ENCODE peak calls at places on chromosomes 5 and 9, in nine cellular contexts. Q, P, E, U, A, L, D, V and K are unnamed samples.

GRCh38 chr9:138083873-138084272 is 206.3 kb downstream of the CACNA1B start:
- DNase-seq in Q (no peak), P (no peak), E (no peak), U (no peak), A (no peak), L (no peak), D (no peak), V (no peak), K (no peak)

GRCh38 chr5:78547731-78548189 is 100.8 kb downstream of the LHFPL2 start:
- DNase-seq in Q (peak), P (no peak), E (no peak), U (no peak), A (no peak), L (no peak), D (peak), V (no peak), K (peak)

GRCh38 chr5:148443998-148444397 is 60.2 kb downstream of the FBXO38 start:
- DNase-seq in Q (peak), P (peak), E (peak), U (peak), A (peak), L (peak), D (peak), V (peak), K (peak)

GRCh38 chr9:108467653-108468324 is 388.0 kb downstream of the ACTL7B start:
- DNase-seq in Q (peak), P (no peak), E (no peak), U (no peak), A (no peak), L (no peak), D (peak), V (no peak), K (peak)

GRCh38 chr5:157253547-157253946 is 12.4 kb upstream of the CYFIP2 start:
- DNase-seq in Q (peak), P (peak), E (peak), U (peak), A (peak), L (peak), D (peak), V (peak), K (peak)

GRCh38 chr5:42235837-42236236 is 187.4 kb upstream of the GHR start:
- DNase-seq in Q (no peak), P (no peak), E (no peak), U (no peak), A (no peak), L (no peak), D (peak), V (no peak), K (no peak)

GRCh38 chr9:70411141-70411929 is 3.1 kb downstream of the KLF9 start:
- DNase-seq in Q (peak), P (peak), E (no peak), U (no peak), A (no peak), L (peak), D (peak), V (no peak), K (peak)

GRCh38 chr5:141701341-141702119 is 19.5 kb upstream of the ARAP3 start:
- DNase-seq in Q (no peak), P (no peak), E (no peak), U (no peak), A (no peak), L (no peak), D (no peak), V (no peak), K (no peak)

GRCh38 chr9:109115931-109116541 is 3.7 kb downstream of the TMEM245 start:
- DNase-seq in Q (peak), P (peak), E (no peak), U (no peak), A (no peak), L (no peak), D (no peak), V (no peak), K (no peak)

GRCh38 chr9:36470891-36471290 is 70.8 kb upstream of the RNF38 start:
- DNase-seq in Q (peak), P (no peak), E (peak), U (no peak), A (no peak), L (no peak), D (peak), V (no peak), K (peak)

GRCh38 chr9:129416831-129417604 is 203.9 kb downstream of the C9orf50 start:
- DNase-seq in Q (peak), P (no peak), E (peak), U (no peak), A (no peak), L (no peak), D (no peak), V (no peak), K (no peak)

GRCh38 chr5:131164161-131164930 is 710 bp downstream of the HINT1 start:
- DNase-seq in Q (peak), P (peak), E (peak), U (peak), A (no peak), L (peak), D (peak), V (peak), K (peak)

GRCh38 chr9:124778575-124779367 is 1.8 kb downstream of the OLFML2A start:
- DNase-seq in Q (no peak), P (no peak), E (no peak), U (no peak), A (no peak), L (no peak), D (no peak), V (peak), K (no peak)

GRCh38 chr9:121440265-121440664 is 59.4 kb downstream of the GGTA1 start:
- DNase-seq in Q (no peak), P (no peak), E (no peak), U (no peak), A (peak), L (peak), D (peak), V (no peak), K (peak)

GRCh38 chr9:137614631-137615386 is 4.0 kb upstream of the EHMT1 start:
- DNase-seq in Q (no peak), P (no peak), E (no peak), U (no peak), A (no peak), L (no peak), D (no peak), V (no peak), K (no peak)

GRCh38 chr9:107868166-107868565 is 378.6 kb upstream of the KLF4 start:
- DNase-seq in Q (no peak), P (no peak), E (peak), U (no peak), A (no peak), L (no peak), D (no peak), V (no peak), K (no peak)

GRCh38 chr9:75023846-75024245 is 4.2 kb downstream of the CARNMT1 start:
- DNase-seq in Q (no peak), P (no peak), E (no peak), U (no peak), A (no peak), L (peak), D (no peak), V (no peak), K (no peak)

GRCh38 chr5:179118756-179119414 is 58.7 kb downstream of the ZNF354C start:
- DNase-seq in Q (no peak), P (no peak), E (no peak), U (no peak), A (no peak), L (no peak), D (no peak), V (peak), K (no peak)

GRCh38 chr5:69414885-69415583 is at the start of gene MARVELD2:
- DNase-seq in Q (peak), P (peak), E (no peak), U (no peak), A (peak), L (peak), D (no peak), V (peak), K (no peak)

GRCh38 chr5:643811-644271 is 31.7 kb downstream of the CEP72 start:
- DNase-seq in Q (no peak), P (no peak), E (peak), U (no peak), A (no peak), L (no peak), D (no peak), V (no peak), K (no peak)

GRCh38 chr9:26856413-26857032 is 36.1 kb downstream of the CAAP1 start:
- DNase-seq in Q (peak), P (no peak), E (peak), U (peak), A (peak), L (peak), D (peak), V (peak), K (peak)

GRCh38 chr5:149794338-149795023 is 64.4 kb downstream of the PPARGC1B start:
- DNase-seq in Q (no peak), P (no peak), E (no peak), U (no peak), A (no peak), L (peak), D (no peak), V (no peak), K (no peak)

GRCh38 chr5:29701600-29701999 is 1491.9 kb upstream of the CDH6 start:
- DNase-seq in Q (no peak), P (no peak), E (no peak), U (no peak), A (no peak), L (no peak), D (no peak), V (no peak), K (no peak)

GRCh38 chr5:160616712-160617497 is 195.2 kb downstream of the PTTG1 start:
- DNase-seq in Q (no peak), P (no peak), E (no peak), U (no peak), A (no peak), L (no peak), D (no peak), V (no peak), K (no peak)

GRCh38 chr5:150017606-150018005 is 17.1 kb downstream of the HMGXB3 start:
- DNase-seq in Q (peak), P (no peak), E (no peak), U (no peak), A (no peak), L (no peak), D (peak), V (no peak), K (peak)

GRCh38 chr5:94968507-94969095 is 316.3 kb downstream of the MCTP1 start:
- DNase-seq in Q (peak), P (no peak), E (peak), U (peak), A (peak), L (peak), D (peak), V (peak), K (peak)

GRCh38 chr5:159907689-159908088 is 8.6 kb upstream of the ADRA1B start:
- DNase-seq in Q (no peak), P (no peak), E (no peak), U (no peak), A (no peak), L (no peak), D (peak), V (no peak), K (no peak)

GRCh38 chr9:108477538-108478006 is 378.2 kb downstream of the ACTL7B start:
- DNase-seq in Q (peak), P (no peak), E (no peak), U (no peak), A (no peak), L (no peak), D (peak), V (no peak), K (peak)

GRCh38 chr5:43389679-43390329 is 22.4 kb downstream of the CCL28 start:
- DNase-seq in Q (peak), P (peak), E (peak), U (peak), A (peak), L (peak), D (peak), V (peak), K (peak)

GRCh38 chr5:78251663-78252284 is 42.7 kb downstream of the AP3B1 start:
- DNase-seq in Q (no peak), P (no peak), E (no peak), U (no peak), A (no peak), L (no peak), D (no peak), V (peak), K (no peak)

GRCh38 chr5:105506692-105507277 is 1944.2 kb upstream of the NUDT12 start:
- DNase-seq in Q (no peak), P (no peak), E (peak), U (no peak), A (peak), L (peak), D (peak), V (peak), K (no peak)
- TF ChIP-seq CTCF in Q (peak), P (no peak), E (peak), U (peak), A (peak), L (peak), D (peak), V (peak), K (no peak)

DNA sequence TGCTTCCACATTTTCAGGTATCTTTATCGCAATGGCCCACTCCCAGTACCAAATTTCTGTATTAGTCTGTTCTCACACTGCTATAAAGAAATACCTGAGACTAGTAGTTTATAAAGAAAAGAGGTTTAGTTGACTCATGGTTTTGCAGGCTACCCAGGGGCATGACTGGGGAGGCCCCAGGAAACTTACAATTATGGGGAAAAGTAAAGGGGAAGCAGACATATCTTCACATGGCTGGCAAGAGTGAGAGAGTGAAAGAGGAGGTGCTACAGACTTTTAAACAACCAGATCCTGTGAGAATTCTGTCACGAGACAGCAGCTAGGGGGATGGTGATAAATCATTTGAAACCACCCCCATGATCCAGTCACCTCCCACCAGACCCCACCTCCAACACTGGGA is 238.2 kb upstream of the DMAC1 start:
- DNase-seq in Q (no peak), P (no peak), E (no peak), U (no peak), A (no peak), L (no peak), D (no peak), V (no peak), K (no peak)
- TF ChIP-seq CTCF in Q (no peak), P (no peak), E (no peak), U (no peak), A (no peak), L (no peak), D (no peak), V (no peak), K (no peak)

GRCh38 chr5:15431923-15432322 is 68.1 kb upstream of the FBXL7 start:
- DNase-seq in Q (no peak), P (no peak), E (no peak), U (no peak), A (no peak), L (no peak), D (no peak), V (no peak), K (no peak)

DNA sequence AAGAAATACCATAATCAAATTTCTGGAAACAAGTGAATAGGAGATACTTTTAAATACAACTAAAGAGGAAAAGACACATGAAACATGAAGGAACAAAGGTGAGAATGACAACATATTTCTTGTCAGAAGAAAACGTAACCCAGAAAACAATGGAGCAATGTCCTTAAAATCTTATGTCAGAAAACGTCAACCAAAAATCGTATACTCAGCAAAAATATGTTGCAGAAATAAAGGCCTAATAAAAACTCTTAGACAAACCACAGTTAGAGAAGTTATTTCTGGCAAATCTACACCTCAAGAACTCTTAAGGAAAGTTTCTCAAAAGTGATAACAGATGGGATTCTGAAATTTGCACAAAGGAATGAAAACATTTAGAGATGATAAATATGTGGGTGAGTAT is 66.3 kb upstream of the FBXL7 start:
- DNase-seq in Q (no peak), P (no peak), E (no peak), U (no peak), A (no peak), L (no peak), D (no peak), V (no peak), K (no peak)
- TF ChIP-seq CTCF in Q (no peak), P (no peak), E (no peak), U (no peak), A (no peak), L (no peak), D (no peak), V (no peak), K (no peak)

GRCh38 chr5:138065102-138065501 is 18.7 kb upstream of the WNT8A start:
- DNase-seq in Q (no peak), P (no peak), E (no peak), U (no peak), A (no peak), L (peak), D (no peak), V (peak), K (no peak)
- TF ChIP-seq CTCF in Q (peak), P (no peak), E (peak), U (peak), A (peak), L (peak), D (peak), V (peak), K (peak)

DNA sequence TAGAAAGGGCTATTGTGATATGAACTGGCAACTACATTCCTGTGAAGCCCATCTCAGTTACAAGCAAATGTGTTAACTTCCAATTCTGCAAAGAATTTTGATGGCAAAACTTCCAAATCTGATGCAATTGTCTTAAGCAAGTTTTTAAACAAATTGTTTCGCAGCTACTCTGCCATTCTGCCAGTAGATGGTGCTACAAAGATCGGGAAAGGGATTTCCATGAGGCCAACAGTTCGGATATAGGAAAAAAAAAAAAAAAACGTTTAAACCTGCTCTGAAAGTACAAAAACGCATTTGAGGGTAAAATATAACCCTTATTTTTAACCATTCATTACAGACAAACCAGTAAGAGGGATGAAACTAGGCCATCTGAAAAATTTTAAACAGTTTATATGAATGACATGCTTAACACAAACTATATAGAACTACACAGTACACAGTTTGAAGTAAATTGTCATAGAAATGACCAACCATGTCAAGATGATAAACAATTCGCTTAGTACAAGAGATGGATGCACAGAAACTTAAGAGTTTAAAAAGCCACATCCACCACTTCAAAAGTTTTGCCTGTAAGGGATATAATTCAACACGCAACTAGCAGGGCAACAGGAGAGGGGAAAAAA is 2.2 kb downstream of the HNRNPA0 start:
- DNase-seq in Q (peak), P (peak), E (peak), U (no peak), A (peak), L (peak), D (peak), V (no peak), K (peak)
- TF ChIP-seq CTCF in Q (peak), P (peak), E (peak), U (peak), A (peak), L (peak), D (peak), V (peak), K (peak)

DNA sequence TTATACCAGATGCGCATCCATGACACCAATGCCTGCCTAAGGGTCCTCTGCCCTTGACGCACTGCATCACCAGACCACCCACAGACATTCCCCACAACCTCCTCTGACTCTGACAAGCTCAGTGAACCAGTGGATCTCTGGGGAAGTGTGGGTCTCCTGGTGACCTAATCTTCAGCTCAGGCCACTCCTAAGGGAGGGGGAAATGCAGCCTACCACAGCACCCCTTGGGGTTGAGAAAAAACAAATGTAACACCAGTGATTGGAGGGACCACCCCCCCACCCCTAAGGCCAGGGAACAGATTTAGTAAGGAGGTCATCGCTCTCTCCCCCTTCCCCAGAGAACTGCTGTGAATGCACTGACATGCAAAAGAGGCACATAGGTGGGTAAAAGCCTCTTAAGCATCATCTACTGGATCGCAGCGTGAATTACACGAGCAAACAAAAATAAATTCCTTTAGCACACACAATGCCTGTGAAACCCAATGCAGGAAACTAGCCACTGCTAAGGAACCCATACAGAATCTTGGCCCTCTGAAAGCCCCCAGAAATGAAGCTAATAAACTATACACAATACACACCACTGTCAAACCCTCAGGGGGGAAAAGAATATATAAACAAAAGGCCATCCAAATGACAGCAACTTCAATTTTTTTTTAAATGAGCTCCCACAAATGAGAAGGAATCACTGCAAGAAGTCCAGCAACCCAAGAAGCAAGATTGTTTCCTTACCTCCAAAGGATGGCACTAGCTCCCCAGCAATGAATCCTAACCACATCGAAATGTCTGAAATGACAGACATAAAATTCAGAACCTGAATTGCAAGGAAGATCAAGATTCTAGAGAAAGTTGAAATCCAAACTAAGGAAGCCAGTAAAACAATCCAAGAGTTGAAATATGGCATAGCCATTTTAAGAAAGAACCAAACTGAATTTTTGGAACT is 513.7 kb upstream of the PTGER4 start:
- DNase-seq in Q (no peak), P (no peak), E (no peak), U (no peak), A (no peak), L (no peak), D (peak), V (peak), K (peak)
- TF ChIP-seq CTCF in Q (no peak), P (no peak), E (no peak), U (no peak), A (no peak), L (no peak), D (peak), V (no peak), K (peak)

DNA sequence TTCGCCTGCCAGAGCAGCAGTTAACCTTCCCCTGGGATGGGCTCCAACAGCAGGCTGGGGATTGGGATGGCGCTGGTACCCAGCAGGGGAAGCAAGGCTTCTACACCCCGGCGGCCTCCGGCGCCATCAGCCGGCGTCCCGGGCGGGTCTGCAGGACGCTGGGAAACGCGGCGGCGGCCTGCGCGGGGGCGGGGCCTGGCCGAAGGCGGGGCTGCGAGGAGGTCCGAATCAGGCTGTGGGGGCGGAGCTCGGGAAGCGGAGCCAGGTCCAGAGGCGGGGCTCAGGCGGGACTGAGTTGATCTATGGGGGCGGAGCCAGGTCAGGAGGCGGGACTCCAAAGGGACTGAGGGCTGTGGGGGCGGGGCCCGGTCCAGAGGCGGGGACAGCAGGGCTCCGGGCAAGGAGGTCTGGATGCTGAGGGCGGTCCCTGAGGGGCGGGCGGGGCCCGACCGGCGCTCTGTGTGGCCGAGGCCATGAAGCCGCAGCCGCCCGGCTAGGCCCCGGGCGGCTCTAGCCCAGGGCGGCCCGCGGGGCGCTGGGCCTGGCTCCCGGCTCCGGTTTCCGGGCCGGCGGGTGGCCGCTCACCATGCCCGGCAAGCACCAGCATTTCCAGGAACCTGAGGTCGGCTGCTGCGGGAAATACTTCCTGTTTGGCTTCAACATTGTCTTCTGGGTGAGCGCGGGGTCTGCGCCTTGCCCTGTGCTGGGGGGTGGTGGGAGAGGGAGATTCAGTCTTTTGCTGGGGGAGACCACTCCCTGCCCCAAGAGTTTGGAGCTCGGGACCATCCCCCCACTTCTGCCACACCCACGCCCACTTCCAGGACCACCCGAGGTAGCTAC is at the start of gene TSPAN17:
- DNase-seq in Q (peak), P (peak), E (peak), U (peak), A (peak), L (peak), D (peak), V (peak), K (peak)
- TF ChIP-seq CTCF in Q (peak), P (no peak), E (peak), U (no peak), A (no peak), L (peak), D (no peak), V (no peak), K (peak)